ENCODE peak calls at places on chromosomes 6 and 20, in five cellular contexts. G is brain microvascular endothelial cell, A is astrocyte of the spinal cord, U is GM12865, R is Caco-2. W is an unnamed sample.
A peak's percentile ranks its signal among the peaks of the same experiment; 100 is the strongest.

GRCh38 chr6:135211306-135211702 is 30.2 kb downstream of the MYB start:
- DNase-seq in G (no peak), A (no peak), U (no peak), R (no peak), W (no peak)

GRCh38 chr6:127587875-127588274 is 10.9 kb downstream of the C6orf58 start:
- DNase-seq in G (no peak), A (no peak), U (no peak), R (no peak), W (no peak)

GRCh38 chr6:106192824-106193223 is 106.7 kb downstream of the PRDM1 start:
- DNase-seq in G (peak; percentile 28), A (peak; percentile 35), U (no peak), R (no peak), W (no peak)

GRCh38 chr6:128491643-128492206 is 28.7 kb downstream of the PTPRK start:
- DNase-seq in G (peak; percentile 86), A (peak; percentile 78), U (peak; percentile 44), R (no peak), W (no peak)

GRCh38 chr6:64012351-64013060 is 376.9 kb downstream of the PHF3 start:
- DNase-seq in G (peak; percentile 2), A (peak; percentile 59), U (peak; percentile 32), R (peak; percentile 64), W (peak; percentile 36)

GRCh38 chr6:146878564-146879343 is 280.0 kb downstream of the ADGB start:
- DNase-seq in G (no peak), A (no peak), U (no peak), R (no peak), W (no peak)

GRCh38 chr6:165817148-165817547 is 154.1 kb upstream of the PDE10A start:
- DNase-seq in G (no peak), A (no peak), U (no peak), R (no peak), W (no peak)

GRCh38 chr6:168212322-168212721 is 107.3 kb downstream of the DACT2 start:
- DNase-seq in G (no peak), A (no peak), U (no peak), R (no peak), W (no peak)

GRCh38 chr6:155075938-155076337 is 80.8 kb downstream of the TIAM2 start:
- DNase-seq in G (no peak), A (no peak), U (no peak), R (no peak), W (no peak)

GRCh38 chr20:19784511-19785172 is 26.6 kb downstream of the RIN2 start:
- DNase-seq in G (peak; percentile 89), A (peak; percentile 93), U (peak; percentile 67), R (peak; percentile 79), W (peak; percentile 65)

GRCh38 chr6:148698671-148699180 is 48.1 kb upstream of the UST start:
- DNase-seq in G (no peak), A (no peak), U (no peak), R (no peak), W (no peak)

GRCh38 chr20:61422636-61423425 is 170.8 kb downstream of the CDH4 start:
- DNase-seq in G (no peak), A (no peak), U (no peak), R (peak; percentile 28), W (no peak)

GRCh38 chr6:106857771-106858652 is 116.5 kb downstream of the CD24 start:
- DNase-seq in G (no peak), A (no peak), U (no peak), R (no peak), W (no peak)

GRCh38 chr6:3363296-3364025 is 93.4 kb downstream of the SLC22A23 start:
- DNase-seq in G (no peak), A (no peak), U (no peak), R (no peak), W (no peak)

GRCh38 chr6:52130440-52130839 is 43.0 kb upstream of the PKHD1 start:
- DNase-seq in G (no peak), A (no peak), U (no peak), R (no peak), W (no peak)

GRCh38 chr6:87029711-87030314 is 65.1 kb downstream of the CGA start:
- DNase-seq in G (peak; percentile 49), A (peak; percentile 69), U (peak; percentile 52), R (peak; percentile 11), W (peak; percentile 30)

GRCh38 chr6:130420911-130421310 is 55.1 kb downstream of the TMEM200A start:
- DNase-seq in G (no peak), A (no peak), U (no peak), R (no peak), W (no peak)

GRCh38 chr6:133594551-133594950 is 294.4 kb upstream of the TCF21 start:
- DNase-seq in G (no peak), A (no peak), U (no peak), R (no peak), W (no peak)

GRCh38 chr20:54215157-54215789 is 7.4 kb downstream of the PFDN4 start:
- DNase-seq in G (no peak), A (no peak), U (no peak), R (no peak), W (no peak)

GRCh38 chr20:44559302-44559701 is 23.1 kb upstream of the PKIG start:
- DNase-seq in G (no peak), A (no peak), U (no peak), R (no peak), W (no peak)

GRCh38 chr6:136511921-136512320 is 38.3 kb downstream of the MAP7 start:
- DNase-seq in G (no peak), A (no peak), U (no peak), R (no peak), W (no peak)

GRCh38 chr20:49747707-49748524 is 34.2 kb upstream of the B4GALT5 start:
- DNase-seq in G (peak; percentile 0), A (peak; percentile 45), U (peak; percentile 11), R (no peak), W (no peak)

GRCh38 chr6:33840064-33840926 is 36.5 kb upstream of the MLN start:
- DNase-seq in G (peak; percentile 95), A (peak; percentile 91), U (peak; percentile 82), R (peak; percentile 76), W (peak; percentile 70)

GRCh38 chr6:112511441-112511840 is 164.3 kb downstream of the RFPL4B start:
- DNase-seq in G (no peak), A (no peak), U (no peak), R (no peak), W (no peak)

GRCh38 chr6:69231983-69232382 is 564.8 kb downstream of the LMBRD1 start:
- DNase-seq in G (no peak), A (no peak), U (no peak), R (no peak), W (no peak)

GRCh38 chr6:3229566-3230274 is 2.3 kb upstream of the TUBB2B start:
- DNase-seq in G (no peak), A (no peak), U (peak; percentile 39), R (peak; percentile 37), W (no peak)

GRCh38 chr6:161740486-161740885 is 466.6 kb upstream of the AGPAT4 start:
- DNase-seq in G (no peak), A (no peak), U (peak; percentile 47), R (no peak), W (no peak)

GRCh38 chr6:71204741-71205140 is 83.9 kb upstream of the OGFRL1 start:
- DNase-seq in G (no peak), A (no peak), U (no peak), R (no peak), W (no peak)

GRCh38 chr6:116279232-116280160 is at the start of gene TSPYL1:
- DNase-seq in G (peak; percentile 99), A (peak; percentile 98), U (peak; percentile 97), R (peak; percentile 94), W (peak; percentile 93)
- TF ChIP-seq CTCF in G (peak; percentile 14), A (no peak), U (peak; percentile 6), R (no peak), W (peak; percentile 3)

GRCh38 chr6:17173071-17173470 is 71.2 kb downstream of the STMND1 start:
- DNase-seq in G (no peak), A (no peak), U (no peak), R (no peak), W (no peak)

GRCh38 chr6:17165383-17165782 is 63.5 kb downstream of the STMND1 start:
- DNase-seq in G (peak; percentile 20), A (no peak), U (no peak), R (no peak), W (no peak)

GRCh38 chr6:17167327-17167979 is 65.6 kb downstream of the STMND1 start:
- DNase-seq in G (peak; percentile 49), A (peak; percentile 41), U (peak; percentile 3), R (peak; percentile 46), W (no peak)

GRCh38 chr6:17169701-17170100 is 67.9 kb downstream of the STMND1 start:
- DNase-seq in G (no peak), A (no peak), U (no peak), R (no peak), W (no peak)

GRCh38 chr6:17169291-17169690 is 67.4 kb downstream of the STMND1 start:
- DNase-seq in G (peak; percentile 43), A (no peak), U (no peak), R (no peak), W (no peak)
- TF ChIP-seq CTCF in G (peak; percentile 7), A (no peak), U (no peak), R (no peak), W (no peak)

GRCh38 chr20:25397827-25398226 is 7.2 kb upstream of the ABHD12 start:
- DNase-seq in G (no peak), A (no peak), U (no peak), R (peak; percentile 69), W (no peak)

GRCh38 chr20:25397081-25397480 is 6.4 kb upstream of the ABHD12 start:
- DNase-seq in G (no peak), A (no peak), U (peak; percentile 21), R (no peak), W (no peak)

GRCh38 chr20:25402583-25402982 is 4.9 kb upstream of the GINS1 start:
- DNase-seq in G (no peak), A (peak; percentile 15), U (no peak), R (peak; percentile 47), W (no peak)

GRCh38 chr20:25398363-25399037 is 7.9 kb upstream of the ABHD12 start:
- DNase-seq in G (no peak), A (no peak), U (no peak), R (peak; percentile 47), W (no peak)

GRCh38 chr20:25399038-25399430 is 8.4 kb upstream of the ABHD12 start:
- DNase-seq in G (peak; percentile 80), A (peak; percentile 83), U (peak; percentile 66), R (peak; percentile 71), W (peak; percentile 56)
- TF ChIP-seq CTCF in G (peak; percentile 66), A (peak; percentile 52), U (peak; percentile 55), R (peak; percentile 52), W (peak; percentile 32)

GRCh38 chr6:30844118-30844535 is 40.2 kb upstream of the DDR1 start:
- DNase-seq in G (peak; percentile 24), A (no peak), U (no peak), R (peak; percentile 69), W (no peak)
- TF ChIP-seq CTCF in G (peak; percentile 14), A (no peak), U (no peak), R (no peak), W (no peak)

GRCh38 chr20:46438156-46438750 is 31.8 kb upstream of the ELMO2 start:
- DNase-seq in G (peak; percentile 47), A (peak; percentile 11), U (peak; percentile 35), R (peak; percentile 60), W (peak; percentile 54)
- TF ChIP-seq CTCF in G (peak; percentile 58), A (peak; percentile 38), U (peak; percentile 29), R (peak; percentile 32), W (peak; percentile 7)

DNA sequence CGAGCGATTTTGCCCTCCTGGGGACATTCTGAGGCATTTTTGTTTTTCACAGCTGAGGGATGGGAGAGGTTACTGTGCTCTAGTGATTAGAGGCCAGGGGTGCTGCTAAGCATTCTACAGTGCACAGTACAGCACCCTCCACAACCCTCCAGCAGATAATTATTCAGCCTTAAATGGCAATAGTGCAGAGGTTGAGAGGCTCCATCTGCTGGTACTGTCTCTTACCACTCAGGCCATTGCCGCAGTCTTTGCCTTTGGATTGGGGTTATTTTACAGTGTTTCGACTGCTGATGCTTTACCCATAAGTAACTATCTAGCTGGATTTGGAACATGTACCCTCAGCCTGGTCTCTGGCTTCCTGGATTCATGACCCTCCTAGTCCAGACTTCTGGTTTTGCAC is 705.3 kb downstream of the KIF16B start:
- DNase-seq in G (no peak), A (no peak), U (no peak), R (peak; percentile 17), W (no peak)
- TF ChIP-seq CTCF in G (peak; percentile 49), A (no peak), U (no peak), R (no peak), W (no peak)